ENCODE peak calls at places on chromosome 2, in six cellular contexts. One of them, this sample, is unnamed.

GRCh38 chr2:47077442-47078117 is 77.5 kb downstream of the STPG4 start:
- DNase-seq in A673: no peak
- DNase-seq in heart left ventricle: peak; percentile 21
- DNase-seq in mesendoderm: peak; percentile 59
- DNase-seq in CD4-positive, CD25-positive, alpha-beta regulatory T cell: no peak
- DNase-seq in heart right ventricle: no peak
- DNase-seq in this sample: no peak

GRCh38 chr2:119853777-119854399 is 94.2 kb downstream of the PTPN4 start:
- DNase-seq in mesendoderm: no peak
- DNase-seq in heart left ventricle: no peak
- DNase-seq in A673: no peak
- DNase-seq in CD4-positive, CD25-positive, alpha-beta regulatory T cell: no peak
- DNase-seq in heart right ventricle: no peak
- DNase-seq in this sample: no peak

GRCh38 chr2:2187196-2187595 is 143.9 kb downstream of the MYT1L start:
- DNase-seq in mesendoderm: no peak
- DNase-seq in heart right ventricle: no peak
- DNase-seq in CD4-positive, CD25-positive, alpha-beta regulatory T cell: no peak
- DNase-seq in A673: no peak
- DNase-seq in heart left ventricle: no peak
- DNase-seq in this sample: no peak

GRCh38 chr2:56168163-56168562 is 15.6 kb upstream of the CCDC85A start:
- DNase-seq in mesendoderm: no peak
- DNase-seq in CD4-positive, CD25-positive, alpha-beta regulatory T cell: no peak
- DNase-seq in heart right ventricle: no peak
- DNase-seq in heart left ventricle: no peak
- DNase-seq in A673: no peak
- DNase-seq in this sample: no peak

GRCh38 chr2:173823540-173823939 is 141.6 kb downstream of the SP3 start:
- DNase-seq in CD4-positive, CD25-positive, alpha-beta regulatory T cell: no peak
- DNase-seq in A673: no peak
- DNase-seq in heart left ventricle: no peak
- DNase-seq in mesendoderm: no peak
- DNase-seq in heart right ventricle: no peak
- DNase-seq in this sample: no peak

GRCh38 chr2:238569415-238570195 is 142.9 kb downstream of the ASB1 start:
- DNase-seq in heart left ventricle: peak; percentile 82
- DNase-seq in CD4-positive, CD25-positive, alpha-beta regulatory T cell: no peak
- DNase-seq in A673: no peak
- DNase-seq in heart right ventricle: peak; percentile 51
- DNase-seq in mesendoderm: no peak
- DNase-seq in this sample: no peak

GRCh38 chr2:98448441-98449145 is 3.9 kb downstream of the INPP4A start:
- DNase-seq in mesendoderm: no peak
- DNase-seq in heart right ventricle: no peak
- DNase-seq in A673: no peak
- DNase-seq in CD4-positive, CD25-positive, alpha-beta regulatory T cell: peak; percentile 42
- DNase-seq in heart left ventricle: no peak
- DNase-seq in this sample: no peak

GRCh38 chr2:56582570-56582969 is 398.8 kb downstream of the CCDC85A start:
- DNase-seq in mesendoderm: no peak
- DNase-seq in A673: no peak
- DNase-seq in heart left ventricle: no peak
- DNase-seq in heart right ventricle: no peak
- DNase-seq in CD4-positive, CD25-positive, alpha-beta regulatory T cell: no peak
- DNase-seq in this sample: no peak

GRCh38 chr2:29657674-29658073 is 263.7 kb downstream of the ALK start:
- DNase-seq in mesendoderm: no peak
- DNase-seq in A673: no peak
- DNase-seq in heart left ventricle: no peak
- DNase-seq in heart right ventricle: no peak
- DNase-seq in CD4-positive, CD25-positive, alpha-beta regulatory T cell: no peak
- DNase-seq in this sample: no peak

GRCh38 chr2:71545572-71546274 is 92.4 kb downstream of the DYSF start:
- DNase-seq in heart right ventricle: no peak
- DNase-seq in heart left ventricle: no peak
- DNase-seq in CD4-positive, CD25-positive, alpha-beta regulatory T cell: no peak
- DNase-seq in mesendoderm: peak; percentile 83
- DNase-seq in A673: peak; percentile 80
- DNase-seq in this sample: peak; percentile 31

GRCh38 chr2:138058427-138058826 is 94.2 kb downstream of the HNMT start:
- DNase-seq in CD4-positive, CD25-positive, alpha-beta regulatory T cell: no peak
- DNase-seq in heart left ventricle: no peak
- DNase-seq in mesendoderm: no peak
- DNase-seq in A673: no peak
- DNase-seq in heart right ventricle: no peak
- DNase-seq in this sample: no peak

GRCh38 chr2:122101319-122101718 is 345.9 kb downstream of the TSN start:
- DNase-seq in heart right ventricle: no peak
- DNase-seq in mesendoderm: peak; percentile 43
- DNase-seq in CD4-positive, CD25-positive, alpha-beta regulatory T cell: no peak
- DNase-seq in heart left ventricle: no peak
- DNase-seq in A673: no peak
- DNase-seq in this sample: no peak

GRCh38 chr2:2057125-2057721 is 273.9 kb downstream of the MYT1L start:
- DNase-seq in heart left ventricle: peak; percentile 91
- DNase-seq in CD4-positive, CD25-positive, alpha-beta regulatory T cell: peak; percentile 20
- DNase-seq in A673: peak; percentile 89
- DNase-seq in mesendoderm: peak; percentile 52
- DNase-seq in heart right ventricle: peak; percentile 65
- DNase-seq in this sample: peak; percentile 35

GRCh38 chr2:27958711-27959378 is 68.3 kb downstream of the BABAM2 start:
- DNase-seq in CD4-positive, CD25-positive, alpha-beta regulatory T cell: no peak
- DNase-seq in A673: no peak
- DNase-seq in heart left ventricle: no peak
- DNase-seq in heart right ventricle: no peak
- DNase-seq in mesendoderm: no peak
- DNase-seq in this sample: no peak

GRCh38 chr2:160574472-160575140 is 81.0 kb upstream of the RBMS1 start:
- DNase-seq in heart right ventricle: no peak
- DNase-seq in heart left ventricle: no peak
- DNase-seq in A673: peak; percentile 56
- DNase-seq in CD4-positive, CD25-positive, alpha-beta regulatory T cell: no peak
- DNase-seq in mesendoderm: peak; percentile 17
- DNase-seq in this sample: no peak

GRCh38 chr2:68544811-68545210 is 77.4 kb downstream of the APLF start:
- DNase-seq in heart left ventricle: no peak
- DNase-seq in A673: no peak
- DNase-seq in CD4-positive, CD25-positive, alpha-beta regulatory T cell: no peak
- DNase-seq in mesendoderm: no peak
- DNase-seq in heart right ventricle: no peak
- DNase-seq in this sample: no peak

GRCh38 chr2:28356095-28356911 is 36.4 kb upstream of the FOSL2 start:
- DNase-seq in A673: peak; percentile 53
- DNase-seq in CD4-positive, CD25-positive, alpha-beta regulatory T cell: no peak
- DNase-seq in heart left ventricle: peak; percentile 97
- DNase-seq in mesendoderm: peak; percentile 26
- DNase-seq in heart right ventricle: peak; percentile 95
- DNase-seq in this sample: peak; percentile 79

GRCh38 chr2:219561179-219562048 is 9.9 kb downstream of the OBSL1 start:
- DNase-seq in CD4-positive, CD25-positive, alpha-beta regulatory T cell: no peak
- DNase-seq in mesendoderm: peak; percentile 80
- DNase-seq in heart right ventricle: no peak
- DNase-seq in heart left ventricle: no peak
- DNase-seq in A673: no peak
- DNase-seq in this sample: no peak

GRCh38 chr2:141109633-141110032 is 1021.2 kb downstream of the LRP1B start:
- DNase-seq in heart right ventricle: no peak
- DNase-seq in mesendoderm: peak; percentile 81
- DNase-seq in heart left ventricle: no peak
- DNase-seq in CD4-positive, CD25-positive, alpha-beta regulatory T cell: no peak
- DNase-seq in A673: peak; percentile 40
- DNase-seq in this sample: no peak

GRCh38 chr2:138421315-138421970 is 80.1 kb upstream of the SPOPL start:
- DNase-seq in heart right ventricle: no peak
- DNase-seq in mesendoderm: peak; percentile 78
- DNase-seq in A673: no peak
- DNase-seq in heart left ventricle: no peak
- DNase-seq in CD4-positive, CD25-positive, alpha-beta regulatory T cell: no peak
- DNase-seq in this sample: no peak

GRCh38 chr2:9768388-9768787 is 74.9 kb upstream of the TAF1B start:
- DNase-seq in CD4-positive, CD25-positive, alpha-beta regulatory T cell: no peak
- DNase-seq in mesendoderm: peak; percentile 89
- DNase-seq in heart right ventricle: no peak
- DNase-seq in heart left ventricle: peak; percentile 36
- DNase-seq in A673: no peak
- DNase-seq in this sample: peak; percentile 28

GRCh38 chr2:27931361-27931937 is 40.9 kb downstream of the BABAM2 start:
- DNase-seq in heart right ventricle: no peak
- DNase-seq in mesendoderm: no peak
- DNase-seq in A673: no peak
- DNase-seq in CD4-positive, CD25-positive, alpha-beta regulatory T cell: no peak
- DNase-seq in heart left ventricle: no peak
- DNase-seq in this sample: no peak

GRCh38 chr2:667332-668000 is 9.7 kb downstream of the TMEM18 start:
- DNase-seq in mesendoderm: peak; percentile 58
- DNase-seq in CD4-positive, CD25-positive, alpha-beta regulatory T cell: no peak
- DNase-seq in heart left ventricle: no peak
- DNase-seq in A673: peak; percentile 61
- DNase-seq in heart right ventricle: no peak
- DNase-seq in this sample: no peak

GRCh38 chr2:144511222-144511855 is 8.6 kb downstream of the ZEB2 start:
- DNase-seq in heart left ventricle: no peak
- DNase-seq in CD4-positive, CD25-positive, alpha-beta regulatory T cell: no peak
- DNase-seq in A673: no peak
- DNase-seq in mesendoderm: no peak
- DNase-seq in heart right ventricle: no peak
- DNase-seq in this sample: no peak

GRCh38 chr2:215951558-215951957 is 61.8 kb downstream of the MREG start:
- DNase-seq in heart left ventricle: no peak
- DNase-seq in A673: no peak
- DNase-seq in CD4-positive, CD25-positive, alpha-beta regulatory T cell: no peak
- DNase-seq in heart right ventricle: no peak
- DNase-seq in mesendoderm: no peak
- DNase-seq in this sample: no peak

GRCh38 chr2:160583823-160584537 is 90.4 kb upstream of the RBMS1 start:
- DNase-seq in heart left ventricle: no peak
- DNase-seq in mesendoderm: peak; percentile 36
- DNase-seq in CD4-positive, CD25-positive, alpha-beta regulatory T cell: no peak
- DNase-seq in A673: no peak
- DNase-seq in heart right ventricle: no peak
- DNase-seq in this sample: no peak

GRCh38 chr2:188295067-188295685 is 3.5 kb downstream of the GULP1 start:
- DNase-seq in A673: no peak
- DNase-seq in CD4-positive, CD25-positive, alpha-beta regulatory T cell: no peak
- DNase-seq in heart right ventricle: no peak
- DNase-seq in mesendoderm: no peak
- DNase-seq in heart left ventricle: no peak
- DNase-seq in this sample: no peak
- H3K4me3 ChIP-seq in A673: no peak overlapping the region
- H3K4me3 ChIP-seq in CD4-positive, CD25-positive, alpha-beta regulatory T cell: no peak overlapping the region
- H3K4me3 ChIP-seq in heart right ventricle: no peak overlapping the region
- H3K4me3 ChIP-seq in mesendoderm: no peak overlapping the region
- H3K4me3 ChIP-seq in heart left ventricle: no peak overlapping the region
- H3K4me3 ChIP-seq in this sample: peak overlapping the region; percentile 75

GRCh38 chr2:169366066-169366465 is 3.7 kb upstream of the LRP2 start:
- DNase-seq in heart left ventricle: no peak
- DNase-seq in A673: no peak
- DNase-seq in CD4-positive, CD25-positive, alpha-beta regulatory T cell: no peak
- DNase-seq in mesendoderm: no peak
- DNase-seq in heart right ventricle: no peak
- DNase-seq in this sample: no peak
- H3K27me3 ChIP-seq in heart left ventricle: peaks cover 27% of the 10 kb centered on the region
- H3K27me3 ChIP-seq in A673: peaks cover 63% of the 10 kb centered on the region
- H3K27me3 ChIP-seq in CD4-positive, CD25-positive, alpha-beta regulatory T cell: no peaks in the 10 kb centered on the region
- H3K27me3 ChIP-seq in mesendoderm: peaks cover 22% of the 10 kb centered on the region
- H3K27me3 ChIP-seq in heart right ventricle: peaks cover 28% of the 10 kb centered on the region
- H3K27me3 ChIP-seq in this sample: peaks cover 7% of the 10 kb centered on the region

GRCh38 chr2:74887961-74888670 is 54.2 kb downstream of the HK2 start:
- DNase-seq in mesendoderm: no peak
- DNase-seq in CD4-positive, CD25-positive, alpha-beta regulatory T cell: no peak
- DNase-seq in A673: no peak
- DNase-seq in heart left ventricle: no peak
- DNase-seq in heart right ventricle: no peak
- DNase-seq in this sample: no peak
- H3K4me3 ChIP-seq in mesendoderm: no peak overlapping the region
- H3K4me3 ChIP-seq in CD4-positive, CD25-positive, alpha-beta regulatory T cell: no peak overlapping the region
- H3K4me3 ChIP-seq in A673: no peak overlapping the region
- H3K4me3 ChIP-seq in heart left ventricle: no peak overlapping the region
- H3K4me3 ChIP-seq in heart right ventricle: no peak overlapping the region
- H3K4me3 ChIP-seq in this sample: no peak overlapping the region

GRCh38 chr2:191150121-191150450 is 708 bp downstream of the STAT4 start:
- DNase-seq in mesendoderm: no peak
- DNase-seq in CD4-positive, CD25-positive, alpha-beta regulatory T cell: no peak
- DNase-seq in heart right ventricle: no peak
- DNase-seq in A673: no peak
- DNase-seq in heart left ventricle: no peak
- DNase-seq in this sample: no peak

GRCh38 chr2:191150451-191151314 is at the start of gene STAT4:
- DNase-seq in heart left ventricle: peak; percentile 36
- DNase-seq in A673: peak; percentile 59
- DNase-seq in heart right ventricle: peak; percentile 19
- DNase-seq in mesendoderm: peak; percentile 87
- DNase-seq in CD4-positive, CD25-positive, alpha-beta regulatory T cell: peak; percentile 75
- DNase-seq in this sample: no peak

GRCh38 chr2:191155608-191156071 is 4.8 kb upstream of the STAT4 start:
- DNase-seq in heart right ventricle: no peak
- DNase-seq in mesendoderm: peak; percentile 91
- DNase-seq in CD4-positive, CD25-positive, alpha-beta regulatory T cell: no peak
- DNase-seq in heart left ventricle: no peak
- DNase-seq in A673: peak; percentile 60
- DNase-seq in this sample: no peak

GRCh38 chr2:191151315-191151698 is 513 bp upstream of the STAT4 start:
- DNase-seq in A673: no peak
- DNase-seq in mesendoderm: no peak
- DNase-seq in CD4-positive, CD25-positive, alpha-beta regulatory T cell: no peak
- DNase-seq in heart right ventricle: no peak
- DNase-seq in heart left ventricle: no peak
- DNase-seq in this sample: no peak

DNA sequence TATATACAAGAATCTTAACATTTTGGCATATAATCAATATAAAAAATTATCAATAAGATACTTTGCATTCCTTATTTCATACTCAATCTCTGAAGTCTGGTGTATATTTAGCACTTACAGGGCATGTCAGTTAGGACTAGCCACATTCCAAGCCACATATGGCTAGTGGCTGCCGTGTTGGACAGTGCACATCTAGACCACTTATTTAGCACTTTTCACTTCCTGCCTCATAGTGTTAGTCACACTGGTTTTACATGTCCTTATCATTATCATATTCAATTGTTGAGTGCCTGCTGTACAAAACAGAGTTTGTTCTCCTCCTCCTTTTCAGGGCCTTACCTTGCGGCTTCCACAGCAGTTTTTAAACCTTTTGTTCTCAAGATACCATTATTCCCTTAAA is 2.0 kb upstream of the STAT4 start:
- DNase-seq in mesendoderm: no peak
- DNase-seq in CD4-positive, CD25-positive, alpha-beta regulatory T cell: no peak
- DNase-seq in A673: peak; percentile 30
- DNase-seq in heart left ventricle: no peak
- DNase-seq in heart right ventricle: no peak
- DNase-seq in this sample: no peak
- H3K27me3 ChIP-seq in mesendoderm: peaks cover 2% of the 10 kb centered on the region
- H3K27me3 ChIP-seq in CD4-positive, CD25-positive, alpha-beta regulatory T cell: no peaks in the 10 kb centered on the region
- H3K27me3 ChIP-seq in A673: no peaks in the 10 kb centered on the region
- H3K27me3 ChIP-seq in heart left ventricle: no peaks in the 10 kb centered on the region
- H3K27me3 ChIP-seq in heart right ventricle: no peaks in the 10 kb centered on the region
- H3K27me3 ChIP-seq in this sample: no peaks in the 10 kb centered on the region